ENCODE peak calls at places on chromosomes 12 and 14, in six cellular contexts. A is stimulated activated CD8-positive, alpha-beta memory T cell treated with anti-CD3 and anti-CD28 coated beads, Interleukin-12 subunit alpha, Interleukin-12 subunit beta, amount 100 ng/mL, for 4 hours; R is AG08395; P is HS-27A; Z is activated T-helper 2 cell treated with anti-CD3 and anti-CD28 coated beads, Interferon-gamma antibody, Interleukin-2, Interleukin-4, amounts not matched to agents 10 μg/mL and 5 μg/mL and 100 μg/mL, durations not matched to agents 14 hours and 24 hours and 36 hours; M is LoVo. V is an unnamed sample.

GRCh38 chr12:15532364-15532977 is 210.2 kb downstream of the PTPRO start:
- DNase-seq in M (peak), R (peak), Z (peak), A (no peak), P (peak), V (peak)

GRCh38 chr14:74963705-74964271 is 8.4 kb upstream of the PGF start:
- DNase-seq in P (no peak), A (no peak), Z (no peak), R (peak), M (no peak), V (no peak)

GRCh38 chr12:57461904-57462306 is 2.3 kb downstream of the GLI1 start:
- DNase-seq in M (peak), A (no peak), P (no peak), Z (no peak), R (no peak), V (no peak)

GRCh38 chr12:31106101-31106803 is 32.6 kb downstream of the DDX11 start:
- DNase-seq in Z (no peak), P (no peak), M (no peak), R (no peak), A (no peak), V (no peak)

GRCh38 chr12:125773033-125773432 is 707.8 kb downstream of the AACS start:
- DNase-seq in P (no peak), M (peak), A (no peak), Z (no peak), R (no peak), V (peak)

GRCh38 chr12:15701721-15702156 is 87.4 kb downstream of the EPS8 start:
- DNase-seq in M (peak), R (peak), P (peak), Z (no peak), A (no peak), V (no peak)

GRCh38 chr12:100243137-100243536 is 23.7 kb downstream of the DEPDC4 start:
- DNase-seq in R (no peak), M (no peak), A (no peak), Z (no peak), P (no peak), V (no peak)

GRCh38 chr12:102197789-102198188 is at the start of gene PMCH:
- DNase-seq in P (peak), M (no peak), A (no peak), Z (no peak), R (no peak), V (no peak)

GRCh38 chr12:47610847-47611246 is 95.0 kb downstream of the RPAP3 start:
- DNase-seq in P (no peak), M (no peak), A (no peak), R (no peak), Z (no peak), V (no peak)

GRCh38 chr12:2490746-2491145 is 304.0 kb upstream of the FKBP4 start:
- DNase-seq in A (no peak), R (no peak), Z (no peak), P (no peak), M (no peak), V (no peak)

GRCh38 chr12:49705479-49706267 is 1.5 kb downstream of the FMNL3 start:
- DNase-seq in A (peak), P (peak), M (no peak), R (peak), Z (no peak), V (peak)

GRCh38 chr12:9868271-9868815 is 811 bp downstream of the CLEC2B start:
- DNase-seq in M (no peak), A (no peak), R (no peak), Z (no peak), P (no peak), V (no peak)

GRCh38 chr12:84825149-84825548 is 87.5 kb downstream of the SLC6A15 start:
- DNase-seq in A (no peak), M (no peak), R (no peak), Z (no peak), P (no peak), V (no peak)

GRCh38 chr12:8544295-8544694 is 3.6 kb upstream of the CLEC4E start:
- DNase-seq in A (peak), R (peak), P (peak), M (peak), Z (peak), V (peak)

GRCh38 chr14:99231850-99232401 is 40.1 kb downstream of the BCL11B start:
- DNase-seq in P (no peak), A (no peak), R (peak), Z (no peak), M (no peak), V (no peak)

GRCh38 chr14:88542857-88543795 is 11.7 kb downstream of the PTPN21 start:
- DNase-seq in R (no peak), Z (no peak), A (no peak), M (peak), P (no peak), V (no peak)

GRCh38 chr14:32166924-32167323 is 34.9 kb upstream of the RNU6-7 start:
- DNase-seq in M (no peak), R (no peak), P (no peak), Z (no peak), A (no peak), V (no peak)

GRCh38 chr12:52805000-52805399 is 8.9 kb downstream of the KRT4 start:
- DNase-seq in M (no peak), Z (no peak), A (no peak), P (no peak), R (no peak), V (no peak)

GRCh38 chr12:9673404-9674225 is 4.1 kb downstream of the CLEC2D start:
- DNase-seq in M (peak), P (peak), Z (peak), R (peak), A (no peak), V (peak)

GRCh38 chr12:93762059-93762719 is 85.0 kb downstream of the CRADD start:
- DNase-seq in A (no peak), P (no peak), M (no peak), Z (no peak), R (peak), V (no peak)

GRCh38 chr12:89920866-89921265 is 212.2 kb upstream of the ATP2B1 start:
- DNase-seq in M (no peak), P (no peak), Z (no peak), R (no peak), A (no peak), V (no peak)